ENCODE peak calls at places on chromosomes 6 and 20, in nine cellular contexts. S is IMR-90; K is neural progenitor cell; T is adrenal gland; D is fibroblast of mammary gland; Z is GM12865; I is CD8-positive, alpha-beta T cell; W is kidney epithelial cell; C is foreskin fibroblast. F is an unnamed sample.

GRCh38 chr20:2234788-2235187 is 61.0 kb upstream of the TGM3 start:
- DNase-seq in T (no peak), Z (no peak), S (no peak), I (no peak), D (no peak), C (peak; percentile 66), K (peak; percentile 53), W (no peak), F (no peak)

GRCh38 chr6:117601811-117602150 is 530 bp downstream of the GOPC start:
- DNase-seq in S (no peak), C (no peak), K (no peak), I (no peak), Z (peak; percentile 51), T (no peak), D (no peak), W (no peak), F (no peak)

GRCh38 chr6:33161354-33162320 is 30.6 kb downstream of the COL11A2 start:
- DNase-seq in Z (peak; percentile 74), C (peak; percentile 87), K (peak; percentile 80), W (no peak), D (peak; percentile 42), T (peak; percentile 69), S (peak; percentile 28), I (peak; percentile 87), F (no peak)

GRCh38 chr20:51121901-51122412 is 99.0 kb upstream of the KCNG1 start:
- DNase-seq in K (no peak), D (peak; percentile 47), Z (no peak), T (no peak), S (peak; percentile 52), W (no peak), I (no peak), C (peak; percentile 19), F (no peak)

GRCh38 chr6:164247106-164247505 is 832.6 kb downstream of the QKI start:
- DNase-seq in C (peak; percentile 6), K (peak; percentile 38), W (no peak), T (no peak), Z (no peak), I (no peak), S (no peak), D (peak; percentile 84), F (no peak)

GRCh38 chr6:98828991-98829411 is 5.4 kb upstream of the POU3F2 start:
- DNase-seq in D (no peak), I (no peak), Z (no peak), W (no peak), S (no peak), C (no peak), K (peak; percentile 62), T (no peak), F (no peak)

GRCh38 chr6:43907312-43907711 is 137.3 kb downstream of the VEGFA start:
- DNase-seq in I (no peak), S (no peak), Z (no peak), K (no peak), T (no peak), D (no peak), W (no peak), C (no peak), F (no peak)

GRCh38 chr6:9397981-9398559 is 962.7 kb upstream of the SLC35B3 start:
- DNase-seq in C (no peak), D (no peak), T (no peak), S (no peak), K (no peak), W (no peak), Z (no peak), I (no peak), F (no peak)

GRCh38 chr20:23039136-23039875 is 4.2 kb downstream of the SSTR4 start:
- DNase-seq in W (no peak), T (no peak), K (no peak), D (no peak), Z (no peak), C (no peak), S (no peak), I (no peak), F (no peak)

GRCh38 chr6:72182337-72183246 is 296.2 kb downstream of the RIMS1 start:
- DNase-seq in S (peak; percentile 24), Z (peak; percentile 24), W (peak; percentile 4), I (no peak), D (peak; percentile 4), C (peak; percentile 43), K (peak; percentile 85), T (no peak), F (no peak)

GRCh38 chr6:56570434-56571359 is 72.0 kb downstream of the DST start:
- DNase-seq in D (peak; percentile 45), Z (peak; percentile 37), S (peak; percentile 39), K (no peak), I (no peak), T (no peak), W (no peak), C (peak; percentile 52), F (no peak)

GRCh38 chr6:144155529-144155928 is 5.2 kb downstream of the STX11 start:
- DNase-seq in T (no peak), K (no peak), S (no peak), D (no peak), I (no peak), C (no peak), Z (peak; percentile 69), W (no peak), F (no peak)

GRCh38 chr20:59743767-59744485 is 139.6 kb downstream of the PHACTR3 start:
- DNase-seq in I (no peak), T (no peak), D (no peak), Z (peak; percentile 67), K (peak; percentile 16), C (no peak), W (no peak), S (no peak), F (no peak)

GRCh38 chr6:10369896-10370295 is 45.0 kb downstream of the TFAP2A start:
- DNase-seq in C (peak; percentile 65), K (no peak), I (no peak), T (no peak), Z (peak; percentile 11), D (no peak), W (no peak), S (peak; percentile 41), F (no peak)

GRCh38 chr6:45988635-45989034 is 27.0 kb downstream of the CLIC5 start:
- DNase-seq in W (no peak), T (peak; percentile 14), D (no peak), C (no peak), I (no peak), Z (no peak), K (peak; percentile 30), S (no peak), F (no peak)

GRCh38 chr6:154661751-154662150 is 71.5 kb upstream of the SCAF8 start:
- DNase-seq in Z (no peak), D (peak; percentile 12), W (no peak), S (no peak), C (peak; percentile 21), I (no peak), K (no peak), T (no peak), F (no peak)

GRCh38 chr20:58127731-58128130 is 100.7 kb downstream of the ANKRD60 start:
- DNase-seq in K (no peak), I (no peak), W (peak; percentile 86), S (peak; percentile 22), D (peak; percentile 74), T (no peak), Z (no peak), C (peak; percentile 97), F (no peak)

GRCh38 chr20:63186528-63187316 is 29.2 kb downstream of the YTHDF1 start:
- DNase-seq in T (no peak), Z (no peak), W (no peak), I (no peak), K (no peak), D (no peak), C (peak; percentile 44), S (no peak), F (no peak)

GRCh38 chr6:12163149-12163548 is 127.0 kb upstream of the EDN1 start:
- DNase-seq in Z (peak; percentile 69), W (no peak), T (no peak), D (no peak), I (peak; percentile 36), C (no peak), S (no peak), K (no peak), F (no peak)

DNA sequence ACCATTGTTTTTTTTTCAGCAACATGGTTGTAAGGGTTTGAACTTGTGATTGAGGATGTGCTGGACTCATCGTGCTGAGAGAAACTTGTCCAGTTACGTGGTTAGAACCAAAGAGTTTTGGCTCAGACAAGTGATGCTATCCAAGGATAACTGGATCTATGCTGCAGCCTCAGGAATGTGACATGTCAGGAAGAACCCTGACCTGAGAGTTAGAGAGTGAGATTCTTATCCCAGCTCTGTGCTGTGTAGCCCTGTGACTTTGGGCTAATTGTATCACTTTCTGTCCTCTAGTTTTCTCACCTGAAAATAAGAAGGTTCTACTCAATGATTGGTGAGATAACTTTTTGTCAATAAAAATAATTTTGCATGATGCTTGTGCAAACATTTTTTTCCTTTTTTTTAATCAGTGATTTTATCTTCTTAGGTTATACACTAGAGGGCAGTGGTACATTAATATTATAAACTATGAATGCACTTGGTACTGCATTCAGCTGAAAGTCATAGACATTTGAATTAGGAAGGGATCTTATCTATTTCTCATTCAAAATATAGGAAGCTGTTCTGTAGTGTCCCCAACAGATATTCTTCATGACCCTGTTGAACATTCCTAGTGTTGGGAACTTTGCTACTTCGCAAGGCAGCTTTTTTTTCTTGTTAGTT is 141.1 kb downstream of the RNF144B start:
- DNase-seq in I (no peak), S (peak; percentile 13), K (no peak), W (no peak), D (peak; percentile 24), T (no peak), Z (no peak), C (peak; percentile 26), F (no peak)
- TF ChIP-seq CTCF in I (no peak), S (peak; percentile 45), K (peak; percentile 45), W (peak; percentile 15), D (peak; percentile 27), T (peak; percentile 18), Z (no peak), C (peak; percentile 3), F (no peak)

GRCh38 chr20:376750-377149 is 3.8 kb upstream of the TRIB3 start:
- DNase-seq in W (no peak), K (no peak), T (no peak), D (no peak), I (no peak), S (no peak), C (no peak), Z (no peak), F (no peak)
- H3K4me3 ChIP-seq in W (no peak overlapping the region), K (no peak overlapping the region), T (no peak overlapping the region), D (no peak overlapping the region), I (no peak overlapping the region), S (no peak overlapping the region), C (no peak overlapping the region), Z (no peak overlapping the region), F (no peak overlapping the region)

GRCh38 chr20:44576297-44576696 is 6.1 kb upstream of the PKIG start:
- DNase-seq in T (no peak), K (no peak), D (peak; percentile 88), I (no peak), C (peak; percentile 83), S (peak; percentile 67), W (no peak), Z (peak; percentile 66), F (no peak)
- TF ChIP-seq CTCF in T (no peak), K (peak; percentile 21), D (peak; percentile 64), I (no peak), C (peak; percentile 35), S (peak; percentile 49), W (peak; percentile 3), Z (peak; percentile 50), F (peak; percentile 45)

DNA sequence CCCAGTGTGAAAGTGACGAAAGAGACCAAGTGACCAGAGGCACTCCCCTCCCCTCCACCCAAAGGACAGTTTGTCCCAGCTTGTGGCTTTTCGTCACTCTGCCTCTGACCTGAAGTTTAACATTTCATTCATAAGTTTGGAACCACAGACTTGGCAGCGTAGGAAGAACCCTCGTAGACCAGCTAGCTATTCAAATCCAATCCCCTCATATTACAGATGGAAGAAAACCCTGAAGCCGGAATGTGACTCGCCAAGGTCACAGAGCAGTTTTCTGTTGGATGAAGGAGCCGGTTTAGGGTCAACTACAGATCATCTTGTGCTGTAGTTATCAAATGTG is 3.9 kb upstream of the SYS1 start:
- DNase-seq in C (peak; percentile 59), Z (no peak), W (no peak), I (no peak), S (peak; percentile 44), D (peak; percentile 81), T (peak; percentile 85), K (no peak), F (no peak)
- H3K4me3 ChIP-seq in C (no peak overlapping the region), Z (no peak overlapping the region), W (no peak overlapping the region), I (no peak overlapping the region), S (no peak overlapping the region), D (no peak overlapping the region), T (no peak overlapping the region), K (no peak overlapping the region), F (no peak overlapping the region)

F was measured in epithelial cell of proximal tubule.